ENCODE peak calls at places on chromosomes 1 and 21, in four cellular contexts. M, V, Q and K are unnamed samples.

GRCh38 chr21:18417361-18417760 is 13.8 kb upstream of the TMPRSS15 start:
- DNase-seq in M (no peak), V (no peak), Q (no peak), K (no peak)

GRCh38 chr1:45172015-45172414 is 34.4 kb downstream of the ZSWIM5 start:
- DNase-seq in M (peak), V (no peak), Q (peak), K (no peak)

GRCh38 chr1:240306673-240307072 is 215.0 kb downstream of the FMN2 start:
- DNase-seq in M (no peak), V (no peak), Q (no peak), K (no peak)

GRCh38 chr1:212225416-212225815 is 59.8 kb upstream of the PPP2R5A start:
- DNase-seq in M (no peak), V (no peak), Q (no peak), K (no peak)

GRCh38 chr1:64920936-64921589 is 45.3 kb downstream of the JAK1 start:
- DNase-seq in M (no peak), V (no peak), Q (no peak), K (no peak)

GRCh38 chr1:15937146-15937545 is 38.8 kb downstream of the ZBTB17 start:
- DNase-seq in M (no peak), V (no peak), Q (no peak), K (no peak)

GRCh38 chr1:183222909-183223308 is 36.8 kb downstream of the LAMC2 start:
- DNase-seq in M (no peak), V (no peak), Q (no peak), K (no peak)

GRCh38 chr1:86914998-86915736 is 732 bp downstream of the HS2ST1 start:
- DNase-seq in M (peak), V (no peak), Q (peak), K (peak)

GRCh38 chr1:91819038-91819788 is 66.7 kb downstream of the TGFBR3 start:
- DNase-seq in M (peak), V (no peak), Q (no peak), K (no peak)

GRCh38 chr1:235102259-235102582 is 26.4 kb downstream of the TOMM20 start:
- DNase-seq in M (no peak), V (no peak), Q (no peak), K (no peak)

GRCh38 chr1:230422221-230422981 is 3.7 kb downstream of the PGBD5 start:
- DNase-seq in M (no peak), V (no peak), Q (no peak), K (no peak)

GRCh38 chr1:112358798-112359408 is 37.1 kb upstream of the CTTNBP2NL start:
- DNase-seq in M (peak), V (peak), Q (peak), K (no peak)

GRCh38 chr1:42933610-42934009 is 25.1 kb downstream of the SLC2A1 start:
- DNase-seq in M (no peak), V (no peak), Q (no peak), K (no peak)

GRCh38 chr1:222654849-222655248 is 37.0 kb downstream of the MIA3 start:
- DNase-seq in M (no peak), V (no peak), Q (no peak), K (peak)

GRCh38 chr1:37965301-37965700 is 18.4 kb upstream of the INPP5B start:
- DNase-seq in M (no peak), V (no peak), Q (no peak), K (no peak)

GRCh38 chr1:212689758-212690540 is 9.7 kb downstream of the BATF3 start:
- DNase-seq in M (no peak), V (no peak), Q (no peak), K (no peak)

GRCh38 chr1:11514366-11514765 is 35.4 kb downstream of the DISP3 start:
- DNase-seq in M (no peak), V (no peak), Q (no peak), K (no peak)

GRCh38 chr1:906532-907420 is 16.9 kb upstream of the SAMD11 start:
- DNase-seq in M (no peak), V (no peak), Q (peak), K (no peak)

GRCh38 chr21:33041981-33042380 is 16.2 kb downstream of the OLIG2 start:
- DNase-seq in M (no peak), V (no peak), Q (no peak), K (no peak)

GRCh38 chr1:55823521-55824296 is 608.5 kb upstream of the USP24 start:
- DNase-seq in M (no peak), V (no peak), Q (no peak), K (no peak)

GRCh38 chr1:14323665-14324630 is 274.5 kb upstream of the KAZN start:
- DNase-seq in M (no peak), V (no peak), Q (no peak), K (no peak)

GRCh38 chr1:84668185-84668584 is 22.1 kb downstream of the SSX2IP start:
- DNase-seq in M (peak), V (no peak), Q (peak), K (no peak)

GRCh38 chr1:41641483-41641829 is 157.0 kb upstream of the EDN2 start:
- DNase-seq in M (no peak), V (no peak), Q (no peak), K (peak)

GRCh38 chr1:54926955-54927354 is 40.0 kb upstream of the DHCR24 start:
- DNase-seq in M (peak), V (no peak), Q (no peak), K (no peak)

GRCh38 chr21:34881421-34881820 is 167.7 kb downstream of the RUNX1 start:
- DNase-seq in M (no peak), V (no peak), Q (no peak), K (no peak)

GRCh38 chr1:46411601-46412341 is 17.7 kb downstream of the FAAH start:
- DNase-seq in M (no peak), V (no peak), Q (peak), K (no peak)

GRCh38 chr1:216665381-216665780 is 57.8 kb downstream of the ESRRG start:
- DNase-seq in M (no peak), V (no peak), Q (no peak), K (no peak)

GRCh38 chr1:223393275-223394214 is at the start of gene CCDC185:
- DNase-seq in M (no peak), V (no peak), Q (no peak), K (no peak)

GRCh38 chr1:86912501-86912900 is 1.4 kb downstream of the SELENOF start:
- DNase-seq in M (peak), V (no peak), Q (no peak), K (peak)

GRCh38 chr21:16644690-16645089 is 868.2 kb upstream of the CXADR start:
- DNase-seq in M (no peak), V (no peak), Q (no peak), K (no peak)

GRCh38 chr1:47527653-47528272 is 89.9 kb downstream of the FOXD2 start:
- DNase-seq in M (peak), V (no peak), Q (peak), K (no peak)

GRCh38 chr1:28341591-28341990 is 12.8 kb downstream of the MED18 start:
- DNase-seq in M (no peak), V (no peak), Q (no peak), K (no peak)

GRCh38 chr1:87117761-87118160 is 203.3 kb downstream of the HS2ST1 start:
- DNase-seq in M (no peak), V (no peak), Q (no peak), K (no peak)

GRCh38 chr1:118077331-118078055 is 107.5 kb downstream of the SPAG17 start:
- DNase-seq in M (peak), V (peak), Q (peak), K (no peak)

GRCh38 chr21:28632718-28633408 is 359.8 kb downstream of the LTN1 start:
- DNase-seq in M (no peak), V (no peak), Q (no peak), K (no peak)

GRCh38 chr21:37060296-37060695 is 12.6 kb downstream of the PIGP start:
- DNase-seq in M (peak), V (peak), Q (peak), K (no peak)

GRCh38 chr1:45971922-45972321 is 160.5 kb downstream of the PIK3R3 start:
- DNase-seq in M (no peak), V (no peak), Q (no peak), K (no peak)

GRCh38 chr1:97778718-97779117 is 142.1 kb downstream of the DPYD start:
- DNase-seq in M (no peak), V (no peak), Q (no peak), K (no peak)

GRCh38 chr1:11602424-11602823 is 51.8 kb downstream of the FBXO2 start:
- DNase-seq in M (no peak), V (no peak), Q (no peak), K (no peak)

GRCh38 chr1:4485398-4485797 is 169.0 kb upstream of the AJAP1 start:
- DNase-seq in M (no peak), V (no peak), Q (no peak), K (no peak)

DNA sequence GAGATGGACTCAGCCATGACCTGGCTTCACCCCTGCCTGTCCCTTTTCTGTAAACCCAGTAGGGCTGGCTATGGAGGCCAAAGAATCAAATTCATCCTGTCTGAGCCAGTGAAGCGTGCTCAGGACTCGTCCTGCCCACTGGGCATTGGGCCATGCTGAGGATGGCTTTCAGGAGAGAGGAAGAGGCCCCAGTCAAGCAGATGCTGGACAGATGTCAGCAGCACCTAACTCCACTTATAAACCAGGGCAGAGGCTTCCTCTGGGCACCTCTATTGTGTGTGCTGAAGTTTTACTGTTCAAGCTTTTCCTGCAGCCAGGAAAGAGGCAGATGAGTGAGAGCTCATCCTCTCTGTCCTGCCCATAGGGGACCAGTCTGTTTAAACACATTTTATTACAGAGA is 97.4 kb upstream of the GCLM start:
- DNase-seq in M (no peak), V (no peak), Q (no peak), K (no peak)
- TF ChIP-seq CBX5 in M (no peak), V (no peak), Q (no peak), K (no peak)

GRCh38 chr1:215282557-215282956 is 200.0 kb downstream of the KCNK2 start:
- DNase-seq in M (no peak), V (no peak), Q (no peak), K (no peak)

GRCh38 chr1:215292906-215293305 is 210.4 kb downstream of the KCNK2 start:
- DNase-seq in M (no peak), V (no peak), Q (no peak), K (no peak)

GRCh38 chr1:215290018-215290417 is 207.5 kb downstream of the KCNK2 start:
- DNase-seq in M (no peak), V (no peak), Q (no peak), K (no peak)

GRCh38 chr1:215284966-215285365 is 202.4 kb downstream of the KCNK2 start:
- DNase-seq in M (no peak), V (no peak), Q (no peak), K (no peak)

GRCh38 chr1:215287362-215287761 is 204.8 kb downstream of the KCNK2 start:
- DNase-seq in M (no peak), V (no peak), Q (no peak), K (no peak)
- TF ChIP-seq CBX5 in M (no peak), V (no peak), Q (no peak), K (no peak)

DNA sequence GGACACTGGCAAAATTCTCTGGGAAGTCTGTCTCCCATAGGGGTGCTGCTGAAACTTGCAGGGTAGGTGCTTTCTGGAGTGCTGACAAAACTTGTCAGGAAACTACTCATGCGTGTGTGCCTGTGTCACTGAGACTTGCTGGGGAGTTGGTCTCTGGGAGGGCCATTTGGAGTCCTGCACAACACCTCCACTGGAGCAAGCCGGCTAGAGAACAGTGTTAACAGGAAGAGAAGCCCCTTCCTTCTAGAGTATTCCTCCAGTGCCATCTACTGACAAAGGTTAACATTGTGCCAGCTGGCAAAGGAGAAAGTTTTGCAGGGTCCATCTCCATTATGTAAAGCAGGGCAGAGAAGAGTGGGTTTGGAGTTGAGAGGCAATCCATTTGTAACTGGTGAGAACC is 30.0 kb downstream of the ZMYM4 start:
- DNase-seq in M (peak), V (no peak), Q (peak), K (peak)
- TF ChIP-seq CBX5 in M (no peak), V (no peak), Q (no peak), K (no peak)

GRCh38 chr1:17755120-17755519 is at the start of gene ACTL8:
- DNase-seq in M (no peak), V (no peak), Q (peak), K (no peak)
- TF ChIP-seq CBX5 in M (no peak), V (no peak), Q (peak), K (no peak)